ENCODE peak calls at places on chromosome 14, in ten cellular contexts. S, D, B, I, Q, W, M, U, J and Z are unnamed samples.

GRCh38 chr14:101862177-101862576 is 100.7 kb downstream of the PPP2R5C start:
- DNase-seq in J (no peak), U (no peak), I (no peak), M (no peak), W (no peak), Q (no peak), B (peak; percentile 62), D (peak; percentile 37), S (no peak), Z (no peak)

GRCh38 chr14:71113376-71113775 is 206.1 kb downstream of the PCNX1 start:
- DNase-seq in B (peak; percentile 50), J (no peak), D (peak; percentile 21), S (peak; percentile 82), Q (no peak), W (no peak), M (no peak), I (no peak), U (no peak), Z (no peak)

GRCh38 chr14:34775342-34775741 is 60.9 kb upstream of the CFL2 start:
- DNase-seq in D (no peak), U (no peak), M (no peak), I (no peak), W (no peak), B (no peak), Q (no peak), J (no peak), S (no peak), Z (no peak)

GRCh38 chr14:74583689-74584434 is 28.2 kb downstream of the LTBP2 start:
- DNase-seq in W (peak; percentile 96), I (peak; percentile 42), J (no peak), S (peak; percentile 56), U (peak; percentile 30), D (no peak), M (no peak), Q (no peak), B (peak; percentile 76), Z (no peak)

GRCh38 chr14:69318901-69319475 is 59.0 kb downstream of the GALNT16 start:
- DNase-seq in U (peak; percentile 21), B (no peak), M (no peak), D (no peak), W (no peak), S (no peak), I (peak; percentile 61), Q (no peak), J (peak; percentile 47), Z (peak; percentile 65)

GRCh38 chr14:34098045-34098984 is 147.4 kb upstream of the EGLN3 start:
- DNase-seq in W (peak; percentile 75), J (no peak), U (no peak), D (peak; percentile 74), S (no peak), I (no peak), Q (no peak), M (no peak), B (peak; percentile 64), Z (no peak)

GRCh38 chr14:64760146-64760755 is 56.0 kb downstream of the PLEKHG3 start:
- DNase-seq in M (peak; percentile 56), S (no peak), B (peak; percentile 41), Q (peak; percentile 30), J (peak; percentile 77), U (peak; percentile 83), W (no peak), I (peak; percentile 83), D (peak; percentile 52), Z (no peak)

GRCh38 chr14:24121210-24121609 is 6.5 kb upstream of the NRL start:
- DNase-seq in S (no peak), M (no peak), W (no peak), U (no peak), J (no peak), B (no peak), Q (no peak), I (peak; percentile 46), D (no peak), Z (no peak)

GRCh38 chr14:56378046-56378445 is 201.6 kb upstream of the TMEM260 start:
- DNase-seq in S (no peak), Q (no peak), D (no peak), B (no peak), U (no peak), J (no peak), I (no peak), W (no peak), M (no peak), Z (no peak)

GRCh38 chr14:76277586-76278130 is 98.3 kb upstream of the ESRRB start:
- DNase-seq in D (no peak), J (no peak), W (no peak), I (no peak), M (no peak), Q (no peak), B (no peak), S (no peak), U (no peak), Z (no peak)

DNA sequence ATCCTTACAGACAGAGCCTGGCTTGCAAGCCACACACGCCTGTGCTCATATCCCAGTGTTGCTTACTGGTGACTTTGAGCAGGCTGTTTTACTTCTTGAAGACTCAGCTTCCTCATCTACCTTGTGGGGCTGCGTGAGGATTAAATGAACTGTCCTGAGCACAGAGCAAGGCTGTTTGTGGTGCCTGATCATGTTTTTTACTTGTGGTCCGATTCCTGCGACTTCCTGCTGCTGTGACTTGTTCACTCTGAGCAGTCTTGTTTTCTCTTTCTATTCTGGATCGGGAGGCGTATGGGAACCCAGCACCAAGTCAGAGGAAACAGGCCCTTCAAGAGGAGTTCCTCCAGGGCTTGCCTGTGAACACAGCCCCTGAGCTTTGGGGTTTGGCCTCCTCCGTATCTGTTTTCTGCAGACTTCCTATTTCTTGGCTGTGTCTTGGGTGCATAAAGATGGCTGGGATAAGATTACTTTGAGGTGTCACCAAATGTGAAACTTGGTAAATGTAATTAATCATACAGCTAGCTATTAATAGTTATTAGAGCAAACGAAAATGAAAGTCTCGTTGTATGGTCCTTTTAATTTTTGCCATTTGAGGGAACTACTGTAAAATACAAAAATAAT is 251.7 kb downstream of the FOXN3 start:
- DNase-seq in B (no peak), J (no peak), U (no peak), I (no peak), Q (no peak), W (no peak), S (no peak), M (no peak), D (no peak), Z (no peak)
- H3K4me3 ChIP-seq in B (no peak overlapping the region), J (peak overlapping the region; percentile 23), U (no peak overlapping the region), I (peak overlapping the region; percentile 62), Q (no peak overlapping the region), W (no peak overlapping the region), S (no peak overlapping the region), M (no peak overlapping the region), D (no peak overlapping the region), Z (no peak overlapping the region)

GRCh38 chr14:105527381-105528196 is 1.2 kb downstream of the TMEM121 start:
- DNase-seq in Q (no peak), B (no peak), W (no peak), I (no peak), S (no peak), U (peak; percentile 56), D (no peak), J (peak; percentile 63), M (no peak), Z (peak; percentile 86)

GRCh38 chr14:105525326-105525725 is 1.1 kb upstream of the TMEM121 start:
- DNase-seq in W (no peak), U (peak; percentile 29), I (peak; percentile 30), Q (no peak), S (no peak), J (peak; percentile 40), D (no peak), M (no peak), B (no peak), Z (no peak)

GRCh38 chr14:105528197-105528858 is 1.9 kb downstream of the TMEM121 start:
- DNase-seq in B (peak; percentile 58), S (no peak), W (no peak), M (peak; percentile 67), Q (peak; percentile 72), U (peak; percentile 94), I (peak; percentile 94), D (peak; percentile 78), J (peak; percentile 88), Z (peak; percentile 50)

GRCh38 chr14:105526781-105527380 is 498 bp downstream of the TMEM121 start:
- DNase-seq in W (no peak), U (peak; percentile 65), J (peak; percentile 64), I (peak; percentile 76), M (no peak), B (no peak), S (no peak), D (no peak), Q (no peak), Z (no peak)

DNA sequence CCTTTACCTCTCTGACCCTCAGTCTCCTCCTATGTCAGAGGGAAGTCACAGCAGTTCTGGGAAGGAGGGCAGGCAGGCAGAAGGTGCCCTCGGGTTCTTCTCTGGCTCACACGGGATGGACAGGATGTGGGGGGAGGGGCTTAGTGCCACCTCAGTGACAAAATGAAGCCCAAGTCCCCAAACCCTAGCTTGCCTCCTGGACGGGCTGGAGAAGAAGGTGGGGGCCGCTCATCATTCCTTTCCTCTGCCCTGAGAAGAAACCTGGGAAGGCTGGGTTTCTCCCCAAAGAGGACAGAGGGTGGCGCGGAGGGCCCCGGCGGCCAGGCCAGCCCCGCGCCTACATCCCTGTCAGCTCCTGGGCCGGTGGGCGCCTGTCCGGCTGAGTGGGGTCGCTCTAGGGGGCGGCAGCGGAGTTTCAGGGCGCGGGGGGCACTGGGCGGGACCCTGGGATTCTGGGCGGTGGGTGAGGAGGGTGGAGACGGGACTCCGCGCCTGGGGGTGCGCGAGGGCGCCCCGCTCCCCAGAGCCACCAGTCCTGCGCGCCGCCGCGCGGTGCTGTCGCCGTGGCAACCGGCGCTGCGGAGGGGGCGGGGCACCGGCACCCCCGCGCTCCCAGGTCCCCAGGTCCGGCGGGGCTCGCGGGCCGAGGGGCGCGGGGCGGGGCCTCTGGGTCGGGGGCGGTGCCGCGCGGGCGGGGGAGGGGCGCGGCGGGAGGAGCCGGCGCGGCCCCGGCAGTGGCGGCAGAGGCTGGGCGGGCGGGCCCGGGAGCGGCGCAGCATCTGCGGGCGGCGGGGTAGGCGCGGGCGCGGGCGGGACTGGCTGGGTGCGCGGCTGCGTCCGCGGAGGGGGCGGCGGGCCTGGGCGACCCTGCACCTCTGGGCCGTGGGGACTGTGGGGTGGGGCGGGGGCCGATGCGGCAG is at the start of gene TMEM121:
- DNase-seq in I (peak; percentile 80), S (no peak), B (no peak), D (no peak), M (peak; percentile 35), J (peak; percentile 59), Q (no peak), W (no peak), U (peak; percentile 73), Z (no peak)
- H3K4me3 ChIP-seq in I (peak within 1 kb of the TSS; percentile 45), S (peak within 1 kb of the TSS; percentile 63), B (peak within 1 kb of the TSS; percentile 42), D (peak within 1 kb of the TSS; percentile 54), M (peak within 1 kb of the TSS; percentile 58), J (peak within 1 kb of the TSS; percentile 64), Q (peak within 1 kb of the TSS; percentile 37), W (peak within 1 kb of the TSS; percentile 43), U (peak within 1 kb of the TSS; percentile 44), Z (peak within 1 kb of the TSS; percentile 24)

DNA sequence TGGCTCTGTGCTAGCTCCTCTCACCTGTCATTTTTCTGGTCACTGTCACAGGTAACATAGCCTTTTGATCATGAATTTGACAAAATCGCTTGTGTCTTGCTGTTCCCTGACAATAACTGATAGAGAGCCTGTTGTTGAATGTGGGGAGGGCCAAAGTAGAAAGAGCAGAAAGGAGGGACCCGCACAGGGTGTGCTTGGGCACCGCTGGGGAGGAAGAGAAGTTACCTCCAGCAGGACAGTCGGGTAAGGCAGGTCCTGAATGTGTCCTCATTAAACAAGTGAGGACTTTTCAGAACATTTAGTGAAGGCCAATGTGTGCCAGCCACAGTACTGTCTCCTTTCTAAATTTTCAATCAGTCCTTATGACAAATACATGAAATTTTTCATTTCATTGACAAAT is at the start of gene RNASE12:
- DNase-seq in M (no peak), I (no peak), U (no peak), W (no peak), D (no peak), Q (no peak), J (no peak), B (no peak), S (no peak), Z (no peak)
- H3K4me3 ChIP-seq in M (no peak within 1 kb of the TSS), I (no peak within 1 kb of the TSS), U (no peak within 1 kb of the TSS), W (no peak within 1 kb of the TSS), D (no peak within 1 kb of the TSS), Q (no peak within 1 kb of the TSS), J (no peak within 1 kb of the TSS), B (no peak within 1 kb of the TSS), S (no peak within 1 kb of the TSS), Z (no peak within 1 kb of the TSS)

GRCh38 chr14:90154110-90154509 is 92.3 kb downstream of the KCNK13 start:
- DNase-seq in S (no peak), W (no peak), M (no peak), B (no peak), I (no peak), J (no peak), D (no peak), Q (no peak), U (no peak), Z (no peak)
- H3K4me3 ChIP-seq in S (no peak overlapping the region), W (no peak overlapping the region), M (no peak overlapping the region), B (no peak overlapping the region), I (no peak overlapping the region), J (no peak overlapping the region), D (no peak overlapping the region), Q (no peak overlapping the region), U (no peak overlapping the region), Z (no peak overlapping the region)